ENCODE peak calls at places on chromosomes 3 and 15, in four cellular contexts. C is RCC 7860, M is aorta, V is HEK293T. B is an unnamed sample.

GRCh38 chr3:142601713-142602112 is 5.5 kb downstream of the PLS1 start:
- DNase-seq in C (no peak), M (no peak), V (no peak), B (no peak)

GRCh38 chr3:23219117-23219516 is 16.0 kb downstream of the UBE2E2 start:
- DNase-seq in C (no peak), M (no peak), V (no peak), B (no peak)

GRCh38 chr3:53801319-53801718 is 44.9 kb downstream of the CHDH start:
- DNase-seq in C (no peak), M (no peak), V (no peak), B (no peak)

GRCh38 chr3:63656791-63657190 is 4.3 kb downstream of the SNTN start:
- DNase-seq in C (peak; percentile 71), M (no peak), V (no peak), B (no peak)

GRCh38 chr3:76501315-76501714 is 538.6 kb upstream of the ROBO2 start:
- DNase-seq in C (no peak), M (no peak), V (no peak), B (no peak)

GRCh38 chr3:81476652-81477051 is 284.8 kb downstream of the GBE1 start:
- DNase-seq in C (no peak), M (no peak), V (no peak), B (no peak)

GRCh38 chr3:125078961-125079674 is 23.3 kb upstream of the HEG1 start:
- DNase-seq in C (no peak), M (no peak), V (no peak), B (no peak)

GRCh38 chr15:84766461-84767005 is 18.1 kb downstream of the ZNF592 start:
- DNase-seq in C (no peak), M (no peak), V (no peak), B (no peak)

GRCh38 chr3:45545476-45545875 is 49.1 kb upstream of the LIMD1 start:
- DNase-seq in C (peak; percentile 80), M (peak; percentile 73), V (no peak), B (peak; percentile 77)

GRCh38 chr15:57138260-57138895 is 219.9 kb downstream of the TCF12 start:
- DNase-seq in C (peak; percentile 22), M (no peak), V (peak; percentile 45), B (peak; percentile 65)

GRCh38 chr3:172135766-172136729 is 96.7 kb downstream of the FNDC3B start:
- DNase-seq in C (peak; percentile 40), M (no peak), V (no peak), B (no peak)

GRCh38 chr3:113264249-113264648 is 52.9 kb downstream of the BOC start:
- DNase-seq in C (no peak), M (no peak), V (no peak), B (no peak)

GRCh38 chr3:129461461-129462146 is 21.6 kb downstream of the IFT122 start:
- DNase-seq in C (no peak), M (no peak), V (no peak), B (peak; percentile 89)

GRCh38 chr3:88957751-88958452 is 149.5 kb upstream of the EPHA3 start:
- DNase-seq in C (peak; percentile 18), M (no peak), V (no peak), B (no peak)

GRCh38 chr15:100769975-100770340 is 109.7 kb upstream of the ALDH1A3 start:
- DNase-seq in C (no peak), M (no peak), V (no peak), B (no peak)

GRCh38 chr3:147943265-147943945 is 534.2 kb downstream of the ZIC1 start:
- DNase-seq in C (peak; percentile 80), M (no peak), V (no peak), B (no peak)

GRCh38 chr15:46344906-46345305 is 710.1 kb downstream of the SQOR start:
- DNase-seq in C (no peak), M (no peak), V (no peak), B (no peak)

GRCh38 chr15:80484312-80484981 is 80.3 kb downstream of the ARNT2 start:
- DNase-seq in C (no peak), M (no peak), V (no peak), B (no peak)